ENCODE peak calls at places on chromosome 13, in four cellular contexts. F is upper lobe of right lung, V is cardiac muscle cell, S is left ventricle myocardium inferior. Y is an unnamed sample. For H3K4me1, the result is how much of the 10 kb centered on the place peaks cover.

GRCh38 chr13:40352385-40352778 is 314.1 kb downstream of the FOXO1 start:
- DNase-seq in F (no peak), V (no peak), S (peak), Y (peak)

GRCh38 chr13:114141261-114141996 is 9.0 kb upstream of the RASA3 start:
- DNase-seq in F (no peak), V (no peak), S (no peak), Y (no peak)

GRCh38 chr13:42594577-42595571 is 20.9 kb downstream of the TNFSF11 start:
- DNase-seq in F (no peak), V (peak), S (no peak), Y (peak)

GRCh38 chr13:38905081-38905480 is 85.5 kb downstream of the STOML3 start:
- DNase-seq in F (no peak), V (no peak), S (no peak), Y (no peak)

GRCh38 chr13:94641432-94641941 is 39.8 kb downstream of the GPR180 start:
- DNase-seq in F (no peak), V (no peak), S (no peak), Y (no peak)

GRCh38 chr13:108269601-108270328 is at the start of gene TNFSF13B:
- DNase-seq in F (peak), V (peak), S (peak), Y (peak)

GRCh38 chr13:20401958-20402856 is 123.5 kb downstream of the CRYL1 start:
- DNase-seq in F (no peak), V (no peak), S (no peak), Y (no peak)

GRCh38 chr13:32585625-32586021 is 629 bp upstream of the PDS5B start:
- DNase-seq in F (no peak), V (peak), S (no peak), Y (no peak)

GRCh38 chr13:74920361-74920760 is 561.6 kb downstream of the TBC1D4 start:
- DNase-seq in F (no peak), V (no peak), S (no peak), Y (no peak)

GRCh38 chr13:112104873-112105234 is 37.9 kb downstream of the SOX1 start:
- DNase-seq in F (no peak), V (no peak), S (no peak), Y (peak)

GRCh38 chr13:44221657-44222056 is 152.0 kb upstream of the SERP2 start:
- DNase-seq in F (no peak), V (no peak), S (no peak), Y (no peak)

GRCh38 chr13:59391696-59392095 is 772.0 kb downstream of the DIAPH3 start:
- DNase-seq in F (no peak), V (peak), S (no peak), Y (no peak)

GRCh38 chr13:25137624-25137892 is 34.5 kb downstream of the AMER2 start:
- DNase-seq in F (no peak), V (no peak), S (no peak), Y (no peak)

GRCh38 chr13:93554514-93554913 is 327.9 kb downstream of the GPC6 start:
- DNase-seq in F (no peak), V (no peak), S (no peak), Y (no peak)

GRCh38 chr13:50200988-50201387 is 185.7 kb downstream of the KCNRG start:
- DNase-seq in F (no peak), V (peak), S (no peak), Y (no peak)

GRCh38 chr13:99984463-99985242 is 3.1 kb downstream of the ZIC2 start:
- DNase-seq in F (no peak), V (no peak), S (no peak), Y (no peak)

GRCh38 chr13:32225494-32225931 is 89.7 kb downstream of the ZAR1L start:
- DNase-seq in F (no peak), V (no peak), S (no peak), Y (no peak)

GRCh38 chr13:105679832-105680231 is 855.6 kb downstream of the EFNB2 start:
- DNase-seq in F (no peak), V (no peak), S (no peak), Y (no peak)

GRCh38 chr13:50801087-50801931 is 42.2 kb downstream of the DLEU7 start:
- DNase-seq in F (no peak), V (peak), S (no peak), Y (no peak)

GRCh38 chr13:28650284-28650683 is 8.6 kb upstream of the POMP start:
- DNase-seq in F (no peak), V (no peak), S (no peak), Y (no peak)

DNA sequence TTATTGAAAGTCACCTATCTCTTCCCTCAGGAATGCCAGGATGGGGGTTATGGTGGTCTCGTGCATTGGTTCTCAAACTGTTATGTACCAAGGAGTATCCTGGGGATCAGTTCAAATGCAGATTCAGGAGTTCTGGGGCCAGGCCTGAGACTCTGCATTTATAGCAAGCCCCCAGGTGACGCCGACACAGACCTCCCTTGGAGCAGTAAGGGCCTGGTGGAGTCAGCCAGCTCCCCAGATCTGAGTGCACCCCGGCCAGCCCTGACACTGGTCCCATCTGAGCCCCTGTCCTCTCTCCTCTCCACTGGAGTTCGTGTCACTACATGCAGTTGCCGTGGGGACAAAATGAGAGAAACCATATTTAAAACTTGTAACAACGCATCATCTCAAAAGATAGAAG is 112.9 kb downstream of the COL4A2 start:
- DNase-seq in F (no peak), V (no peak), S (no peak), Y (no peak)
- H3K4me1 ChIP-seq in F (under half), V (under half), S (half or more), Y (half or more)

DNA sequence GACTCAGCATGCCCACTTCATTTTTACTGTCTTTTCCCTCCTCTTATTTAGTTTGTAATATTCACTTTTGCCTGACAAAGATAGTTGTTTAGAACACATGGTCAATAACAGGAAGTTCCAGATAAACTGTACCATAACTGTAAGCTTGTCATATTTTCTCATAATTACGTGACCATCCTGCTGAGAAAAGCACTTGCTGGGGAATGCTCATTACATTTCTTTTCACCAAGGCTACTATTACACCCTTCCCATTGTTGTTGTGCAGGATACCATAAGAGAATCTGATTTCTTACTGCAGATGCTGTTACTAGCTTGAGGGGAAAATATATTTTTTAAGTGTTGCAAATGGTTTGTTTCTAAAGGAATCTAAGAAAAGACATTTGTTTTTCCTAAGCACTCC is 111.7 kb upstream of the SLITRK6 start:
- DNase-seq in F (no peak), V (no peak), S (no peak), Y (no peak)
- H3K27ac ChIP-seq in F (no peak), V (no peak), S (no peak), Y (no peak)

GRCh38 chr13:77478645-77478997 is 56.9 kb upstream of the SCEL start:
- DNase-seq in F (no peak), V (no peak), S (no peak), Y (no peak)

GRCh38 chr13:77479326-77479725 is 56.2 kb upstream of the SCEL start:
- DNase-seq in F (no peak), V (no peak), S (no peak), Y (no peak)

GRCh38 chr13:77477299-77477848 is 58.1 kb upstream of the SCEL start:
- DNase-seq in F (no peak), V (no peak), S (no peak), Y (no peak)

GRCh38 chr13:77475345-77476084 is 60.0 kb upstream of the SCEL start:
- DNase-seq in F (no peak), V (no peak), S (no peak), Y (no peak)

GRCh38 chr13:77476456-77476855 is 59.0 kb upstream of the SCEL start:
- DNase-seq in F (no peak), V (no peak), S (no peak), Y (no peak)
- H3K4me1 ChIP-seq in F (under half), V (under half), S (under half), Y (under half)

GRCh38 chr13:29922896-29923295 is 72.5 kb upstream of the UBL3 start:
- DNase-seq in F (no peak), V (no peak), S (no peak), Y (no peak)
- H3K27ac ChIP-seq in F (peak), V (no peak), S (peak), Y (peak)